ENCODE peak calls at places on chromosome 1, in nine cellular contexts. H is endodermal cell, V is kidney, E is PC-3, G is IMR-90, U is neural progenitor cell, I is fibroblast of lung, B is K562, A is astrocyte. S is an unnamed sample.

GRCh38 chr1:23556661-23557470 is 2.4 kb downstream of the ID3 start:
- DNase-seq in H (peak; percentile 88), V (no peak), E (no peak), G (peak; percentile 86), U (peak; percentile 25), I (peak; percentile 59), B (no peak), A (no peak), S (no peak)

GRCh38 chr1:109185990-109186703 is 27.6 kb upstream of the SARS1 start:
- DNase-seq in H (peak; percentile 77), V (no peak), E (no peak), G (no peak), U (no peak), I (no peak), B (no peak), A (no peak), S (no peak)

GRCh38 chr1:106846656-106847055 is 209.8 kb upstream of the PRMT6 start:
- DNase-seq in H (no peak), V (no peak), E (no peak), G (no peak), U (no peak), I (no peak), B (no peak), A (no peak), S (no peak)

GRCh38 chr1:1956101-1956500 is 37.0 kb upstream of the TMEM52 start:
- DNase-seq in H (no peak), V (no peak), E (no peak), G (no peak), U (no peak), I (no peak), B (no peak), A (no peak), S (no peak)

GRCh38 chr1:180042994-180043622 is 88.5 kb downstream of the CEP350 start:
- DNase-seq in H (no peak), V (no peak), E (peak; percentile 62), G (peak; percentile 88), U (no peak), I (peak; percentile 53), B (no peak), A (peak; percentile 19), S (no peak)

GRCh38 chr1:163706915-163707314 is 385.2 kb downstream of the NUF2 start:
- DNase-seq in H (no peak), V (no peak), E (no peak), G (no peak), U (no peak), I (no peak), B (no peak), A (no peak), S (no peak)

GRCh38 chr1:169086603-169087455 is 19.7 kb upstream of the ATP1B1 start:
- DNase-seq in H (no peak), V (no peak), E (no peak), G (peak; percentile 37), U (no peak), I (peak; percentile 21), B (no peak), A (peak; percentile 48), S (no peak)

GRCh38 chr1:181239086-181239485 is 150.6 kb downstream of the IER5 start:
- DNase-seq in H (no peak), V (no peak), E (no peak), G (no peak), U (no peak), I (no peak), B (no peak), A (no peak), S (no peak)

GRCh38 chr1:197124376-197124775 is 22.1 kb downstream of the ASPM start:
- DNase-seq in H (no peak), V (no peak), E (no peak), G (no peak), U (no peak), I (no peak), B (no peak), A (no peak), S (no peak)

GRCh38 chr1:3607703-3608065 is 3.6 kb downstream of the MEGF6 start:
- DNase-seq in H (no peak), V (no peak), E (no peak), G (no peak), U (peak; percentile 58), I (no peak), B (no peak), A (no peak), S (no peak)

GRCh38 chr1:171869097-171869496 is 27.8 kb downstream of the DNM3 start:
- DNase-seq in H (no peak), V (no peak), E (no peak), G (no peak), U (no peak), I (no peak), B (no peak), A (no peak), S (no peak)

GRCh38 chr1:9410737-9411297 is 118.1 kb downstream of the SPSB1 start:
- DNase-seq in H (no peak), V (peak; percentile 25), E (no peak), G (peak; percentile 26), U (peak; percentile 29), I (peak; percentile 30), B (peak; percentile 47), A (peak; percentile 76), S (no peak)

GRCh38 chr1:215082532-215083407 is at the start of gene KCNK2:
- DNase-seq in H (peak; percentile 85), V (peak; percentile 65), E (peak; percentile 28), G (peak; percentile 52), U (peak; percentile 70), I (no peak), B (no peak), A (peak; percentile 10), S (no peak)

GRCh38 chr1:47180603-47181094 is 9.2 kb downstream of the PDZK1IP1 start:
- DNase-seq in H (no peak), V (no peak), E (no peak), G (no peak), U (no peak), I (no peak), B (peak; percentile 59), A (no peak), S (no peak)

GRCh38 chr1:65214340-65215027 is 66.5 kb downstream of the AK4 start:
- DNase-seq in H (no peak), V (no peak), E (no peak), G (no peak), U (no peak), I (no peak), B (no peak), A (no peak), S (no peak)

GRCh38 chr1:161826478-161826877 is 60.4 kb downstream of the ATF6 start:
- DNase-seq in H (no peak), V (no peak), E (no peak), G (no peak), U (no peak), I (no peak), B (no peak), A (no peak), S (no peak)

GRCh38 chr1:161820914-161821313 is 54.8 kb downstream of the ATF6 start:
- DNase-seq in H (no peak), V (no peak), E (no peak), G (no peak), U (no peak), I (no peak), B (no peak), A (no peak), S (no peak)

GRCh38 chr1:161827786-161828185 is 61.7 kb downstream of the ATF6 start:
- DNase-seq in H (no peak), V (no peak), E (peak; percentile 69), G (peak; percentile 56), U (no peak), I (no peak), B (no peak), A (peak; percentile 59), S (no peak)

GRCh38 chr1:161825831-161826230 is 59.7 kb downstream of the ATF6 start:
- DNase-seq in H (no peak), V (no peak), E (no peak), G (no peak), U (peak; percentile 3), I (no peak), B (no peak), A (no peak), S (no peak)

DNA sequence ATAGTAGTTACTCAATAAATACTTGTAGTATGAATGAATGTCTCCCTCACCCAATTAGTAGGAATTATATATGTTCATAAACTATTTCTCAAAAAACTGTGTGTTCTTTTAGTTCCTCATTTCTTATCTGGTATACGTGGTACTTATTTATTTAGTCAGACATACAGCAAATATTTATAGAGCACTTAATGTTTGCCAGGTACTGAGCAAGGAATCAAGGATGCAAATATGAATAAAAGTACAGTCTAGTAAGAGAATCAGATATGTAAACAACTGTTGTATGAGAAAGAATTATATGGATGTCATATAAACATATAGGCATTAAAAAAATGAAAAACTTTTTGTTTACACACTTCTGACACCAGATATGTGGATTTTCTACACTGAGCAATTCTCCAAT is 58.5 kb downstream of the ATF6 start:
- DNase-seq in H (no peak), V (no peak), E (peak; percentile 43), G (no peak), U (no peak), I (no peak), B (no peak), A (no peak), S (no peak)
- H3K9ac ChIP-seq in H (no peak overlapping the region), V (no peak overlapping the region), E (no peak overlapping the region), G (no peak overlapping the region), U (no peak overlapping the region), I (no peak overlapping the region), B (no peak overlapping the region), A (no peak overlapping the region), S (no peak overlapping the region)

GRCh38 chr1:228180271-228180987 is 14.8 kb downstream of the IBA57 start:
- DNase-seq in H (peak; percentile 53), V (no peak), E (peak; percentile 34), G (no peak), U (no peak), I (no peak), B (no peak), A (no peak), S (no peak)
- TF ChIP-seq CTCF in H (peak; percentile 74), V (no peak), E (peak; percentile 66), G (no peak), U (peak; percentile 43), I (peak; percentile 36), B (peak; percentile 25), A (no peak), S (no peak)

GRCh38 chr1:203320546-203321272 is 15.4 kb downstream of the BTG2 start:
- DNase-seq in H (peak; percentile 92), V (peak; percentile 85), E (no peak), G (peak; percentile 63), U (peak; percentile 56), I (no peak), B (peak; percentile 60), A (peak; percentile 55), S (peak; percentile 87)
- H3K4me3 ChIP-seq in H (no peak overlapping the region), V (no peak overlapping the region), E (no peak overlapping the region), G (no peak overlapping the region), U (no peak overlapping the region), I (no peak overlapping the region), B (no peak overlapping the region), A (no peak overlapping the region), S (no peak overlapping the region)

DNA sequence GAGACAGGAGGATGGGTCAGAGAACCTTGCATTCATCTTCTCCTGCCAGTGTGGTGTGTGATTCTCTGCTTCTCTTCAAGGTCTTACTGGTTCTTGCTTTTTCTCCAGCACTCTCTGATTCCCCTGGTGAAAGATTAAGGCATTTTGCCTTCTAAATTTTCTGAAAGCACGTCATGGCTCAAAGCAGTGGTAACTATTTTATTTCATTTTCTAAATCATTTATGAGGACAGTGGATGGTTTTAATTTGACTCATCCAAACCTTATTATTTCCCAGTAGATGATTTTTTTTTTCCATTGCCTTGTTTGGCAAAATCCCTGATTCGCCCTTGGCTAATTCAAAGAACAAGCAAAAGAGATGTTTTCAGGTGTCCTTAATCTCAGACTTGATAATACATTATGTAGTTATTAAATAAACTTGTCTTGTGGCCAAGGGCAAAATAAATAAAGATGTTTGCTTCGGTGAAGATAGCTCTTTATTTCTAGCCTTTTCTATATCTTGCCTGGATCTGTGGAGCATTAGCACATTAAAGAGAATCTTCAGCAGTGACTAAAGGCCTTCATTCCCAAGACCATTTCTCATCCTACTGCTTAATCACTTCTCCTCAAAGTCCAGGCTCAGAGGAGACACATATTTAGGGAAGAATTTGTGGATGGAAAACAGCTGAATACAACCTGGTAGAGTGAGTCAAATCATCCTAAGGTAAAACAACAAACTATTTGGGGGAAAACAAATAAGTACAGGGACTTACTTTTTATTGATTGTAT is 359.8 kb downstream of the DUSP10 start:
- DNase-seq in H (no peak), V (no peak), E (no peak), G (peak; percentile 30), U (no peak), I (no peak), B (no peak), A (peak; percentile 44), S (no peak)
- H3K9ac ChIP-seq in H (no peak overlapping the region), V (no peak overlapping the region), E (no peak overlapping the region), G (no peak overlapping the region), U (no peak overlapping the region), I (no peak overlapping the region), B (no peak overlapping the region), A (no peak overlapping the region), S (no peak overlapping the region)